ENCODE peak calls at places on chromosome 5, in four cellular contexts. I, Y, R and E are unnamed samples.
A peak's percentile ranks its signal among the peaks of the same experiment; 100 is the strongest.

GRCh38 chr5:176192094-176192721 is 46.0 kb upstream of the SIMC1 start:
- DNase-seq in I (no peak), Y (no peak), R (no peak), E (no peak)

GRCh38 chr5:127650022-127650421 is 1.1 kb downstream of the CTXN3 start:
- DNase-seq in I (peak; percentile 0), R (no peak), Y (no peak), E (no peak)

GRCh38 chr5:150263801-150264621 is 25.6 kb downstream of the CAMK2A start:
- DNase-seq in I (peak; percentile 89), Y (peak; percentile 97), R (peak; percentile 51), E (peak; percentile 93)

GRCh38 chr5:128169369-128170017 is 85.9 kb downstream of the SLC12A2 start:
- DNase-seq in I (no peak), Y (no peak), R (no peak), E (no peak)

GRCh38 chr5:1493941-1494340 is 29.8 kb downstream of the LPCAT1 start:
- DNase-seq in I (no peak), Y (no peak), R (no peak), E (no peak)

GRCh38 chr5:141654298-141654697 is 3.1 kb upstream of the FCHSD1 start:
- DNase-seq in Y (peak; percentile 74), R (no peak), I (peak; percentile 84), E (peak; percentile 60)

GRCh38 chr5:179817071-179817840 is 3.4 kb upstream of the SQSTM1 start:
- DNase-seq in I (no peak), Y (no peak), R (peak; percentile 59), E (no peak)

GRCh38 chr5:60339691-60340191 is 360.2 kb downstream of the DEPDC1B start:
- DNase-seq in Y (no peak), I (peak; percentile 42), R (peak; percentile 74), E (no peak)

GRCh38 chr5:96963267-96963666 is 27.4 kb downstream of the LNPEP start:
- DNase-seq in Y (peak; percentile 53), I (peak; percentile 52), R (peak; percentile 60), E (peak; percentile 74)